ENCODE peak calls at places on chromosome 7, in seven cellular contexts. R is HFFc6, B is adrenal gland, U is lung, X is Panc1, M is RWPE1, D is BJ. F is an unnamed sample.

GRCh38 chr7:13826752-13827151 is 162.7 kb downstream of the ETV1 start:
- DNase-seq in R (peak; percentile 27), U (no peak), D (no peak), B (no peak), X (no peak), M (no peak), F (no peak)

GRCh38 chr7:22093003-22093402 is 147.3 kb upstream of the CDCA7L start:
- DNase-seq in M (no peak), R (no peak), B (no peak), U (no peak), D (no peak), X (no peak), F (no peak)

GRCh38 chr7:95246935-95247370 is 77.4 kb downstream of the PON1 start:
- DNase-seq in B (peak; percentile 66), U (peak; percentile 46), X (peak; percentile 56), R (peak; percentile 63), D (peak; percentile 6), M (peak; percentile 34), F (no peak)

GRCh38 chr7:24741691-24742639 is 15.3 kb downstream of the GSDME start:
- DNase-seq in B (peak; percentile 38), U (no peak), D (peak; percentile 89), R (peak; percentile 95), M (peak; percentile 95), X (no peak), F (no peak)

GRCh38 chr7:47100815-47101435 is 481.0 kb downstream of the TNS3 start:
- DNase-seq in B (peak; percentile 51), M (peak; percentile 36), D (no peak), R (no peak), X (peak; percentile 5), U (peak; percentile 67), F (no peak)

GRCh38 chr7:101935521-101936141 is 118.2 kb downstream of the CUX1 start:
- DNase-seq in B (peak; percentile 45), X (no peak), D (no peak), R (no peak), M (no peak), U (no peak), F (no peak)

GRCh38 chr7:137335814-137336213 is 7.7 kb downstream of the PTN start:
- DNase-seq in D (no peak), U (no peak), X (no peak), B (no peak), M (no peak), R (no peak), F (no peak)

GRCh38 chr7:96998765-96999164 is 6.6 kb upstream of the DLX6 start:
- DNase-seq in X (no peak), D (no peak), M (no peak), R (no peak), B (no peak), U (no peak), F (no peak)

GRCh38 chr7:31995134-31995533 is 75.1 kb downstream of the PDE1C start:
- DNase-seq in D (no peak), B (no peak), U (no peak), X (no peak), M (no peak), R (no peak), F (no peak)

GRCh38 chr7:37408241-37408884 is 40.3 kb downstream of the ELMO1 start:
- DNase-seq in M (no peak), U (no peak), D (no peak), X (no peak), R (no peak), B (no peak), F (no peak)

GRCh38 chr7:144738708-144739314 is 97.0 kb downstream of the TPK1 start:
- DNase-seq in B (peak; percentile 9), M (peak; percentile 1), U (no peak), D (no peak), X (peak; percentile 25), R (no peak), F (no peak)

GRCh38 chr7:81484266-81484665 is 285.6 kb downstream of the HGF start:
- DNase-seq in X (no peak), D (peak; percentile 47), M (no peak), B (peak; percentile 46), R (peak; percentile 86), U (no peak), F (no peak)

GRCh38 chr7:81140775-81141174 is 221.9 kb upstream of the SEMA3C start:
- DNase-seq in B (no peak), M (no peak), R (no peak), X (no peak), U (no peak), D (no peak), F (no peak)

GRCh38 chr7:98105942-98106544 is 619 bp upstream of the LMTK2 start:
- DNase-seq in X (no peak), M (peak; percentile 38), D (no peak), R (no peak), B (no peak), U (no peak), F (no peak)

GRCh38 chr7:155338632-155339320 is 41.1 kb downstream of the INSIG1 start:
- DNase-seq in M (no peak), U (no peak), R (no peak), B (no peak), X (no peak), D (no peak), F (peak; percentile 23)

GRCh38 chr7:135759537-135759936 is 10.9 kb upstream of the FAM180A start:
- DNase-seq in B (no peak), X (no peak), R (no peak), D (no peak), U (no peak), M (no peak), F (no peak)

GRCh38 chr7:135755351-135755753 is 6.7 kb upstream of the FAM180A start:
- DNase-seq in R (no peak), U (no peak), B (no peak), X (no peak), M (no peak), D (no peak), F (no peak)

GRCh38 chr7:135757719-135758411 is 9.3 kb upstream of the FAM180A start:
- DNase-seq in R (peak; percentile 30), X (no peak), B (no peak), U (no peak), M (peak; percentile 21), D (peak; percentile 44), F (no peak)

GRCh38 chr7:135756191-135756590 is 7.6 kb upstream of the FAM180A start:
- DNase-seq in M (no peak), X (no peak), R (no peak), B (no peak), U (no peak), D (no peak), F (no peak)

DNA sequence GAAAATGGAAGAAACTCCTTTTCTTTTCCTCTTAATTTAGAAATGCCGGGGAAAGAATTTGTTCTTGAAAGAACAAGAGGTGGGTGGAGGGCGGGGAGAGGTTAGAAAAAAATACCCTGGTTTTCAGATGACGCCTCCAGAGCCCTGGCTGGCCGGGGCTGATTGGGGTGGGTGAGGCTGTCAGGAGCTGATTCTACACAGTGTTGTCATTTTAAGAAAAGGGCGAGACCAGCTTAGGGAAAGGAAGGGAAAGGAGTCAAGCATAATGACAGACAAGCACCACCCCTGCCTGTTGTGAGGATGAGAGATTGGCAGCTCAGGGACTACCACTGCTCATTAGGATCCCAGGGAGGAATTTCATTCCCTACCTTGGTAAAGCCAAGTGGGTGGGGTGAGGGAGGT is 9.9 kb upstream of the FAM180A start:
- DNase-seq in M (peak; percentile 45), B (no peak), X (no peak), U (no peak), D (no peak), R (no peak), F (no peak)
- TF ChIP-seq CTCF in M (no peak), B (no peak), X (no peak), U (no peak), D (no peak), R (no peak), F (no peak)

GRCh38 chr7:4556868-4557620 is 125.1 kb upstream of the FOXK1 start:
- DNase-seq in X (no peak), B (no peak), D (no peak), M (no peak), U (no peak), R (no peak), F (no peak)

GRCh38 chr7:4566714-4567113 is 115.4 kb upstream of the FOXK1 start:
- DNase-seq in X (no peak), M (no peak), B (no peak), R (no peak), U (no peak), D (no peak), F (no peak)

GRCh38 chr7:4561775-4562174 is 120.3 kb upstream of the FOXK1 start:
- DNase-seq in M (no peak), D (no peak), B (no peak), X (no peak), U (no peak), R (no peak), F (no peak)
- TF ChIP-seq CTCF in M (no peak), D (no peak), B (no peak), X (peak; percentile 55), U (no peak), R (no peak), F (no peak)

DNA sequence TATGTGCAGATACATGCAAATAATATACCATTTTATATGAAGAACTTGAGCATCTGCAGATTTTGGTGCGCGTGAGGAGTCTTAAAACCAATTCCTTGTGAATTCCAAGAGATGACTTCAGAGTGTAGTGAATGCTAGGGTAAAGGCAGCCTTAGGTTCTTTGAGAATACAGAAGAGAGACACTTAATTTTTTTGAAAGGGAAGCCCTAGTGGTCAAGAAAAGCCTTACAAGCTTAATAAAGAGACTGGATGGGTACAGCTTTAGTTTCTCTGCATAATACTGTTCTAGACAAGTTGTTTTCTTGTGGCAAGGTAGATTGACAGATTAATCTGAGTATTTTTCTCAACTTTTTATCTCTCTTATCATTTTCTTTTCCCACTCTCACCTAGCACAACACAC is 636.5 kb downstream of the DNAJB9 start:
- DNase-seq in R (no peak), D (no peak), M (no peak), U (no peak), B (no peak), X (no peak), F (no peak)
- TF ChIP-seq CTCF in R (peak; percentile 12), D (no peak), M (peak; percentile 20), U (no peak), B (no peak), X (no peak), F (no peak)

DNA sequence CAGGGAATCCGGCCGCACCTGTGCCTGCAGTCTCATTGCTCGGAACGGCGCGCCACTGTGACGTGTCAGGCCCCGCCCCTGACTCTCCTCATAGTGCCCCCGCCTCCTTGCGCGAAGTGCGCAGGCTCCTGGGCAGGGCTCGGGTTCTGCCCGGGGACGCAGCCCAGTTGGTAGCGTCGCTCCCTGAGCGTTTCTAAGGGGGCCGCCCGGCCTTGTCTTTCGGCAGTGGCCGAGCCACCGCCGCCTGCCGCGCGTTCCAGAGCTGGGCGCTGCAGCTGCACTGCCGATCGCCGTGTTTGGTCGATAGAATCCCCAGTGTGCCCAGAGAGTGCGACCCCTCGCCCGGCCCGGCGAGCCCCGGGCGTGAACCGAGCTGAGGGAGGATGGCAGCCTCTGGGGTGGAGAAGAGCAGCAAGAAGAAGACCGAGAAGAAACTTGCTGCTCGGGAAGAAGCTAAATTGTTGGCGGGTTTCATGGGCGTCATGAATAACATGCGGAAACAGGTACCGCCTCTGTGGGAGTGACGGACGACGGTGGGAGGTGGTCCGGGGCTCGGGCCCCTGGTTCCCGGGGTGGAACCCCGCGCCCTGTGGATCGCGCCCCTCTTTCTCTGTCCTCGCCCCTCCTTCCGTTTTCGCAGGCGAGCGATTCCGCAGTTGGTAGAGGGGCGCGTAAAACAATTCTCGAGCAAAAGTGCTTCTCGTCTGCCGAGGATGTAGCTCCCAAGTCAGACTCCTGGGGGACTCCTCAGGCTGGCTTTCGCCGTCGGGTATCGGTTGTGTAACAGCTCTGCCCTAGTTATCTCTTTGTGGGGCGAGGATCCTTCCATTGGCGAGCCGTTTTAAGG is at the start of gene KLHL7:
- DNase-seq in D (peak; percentile 59), B (peak; percentile 98), M (peak; percentile 93), R (peak; percentile 90), X (peak; percentile 78), U (peak; percentile 97), F (peak; percentile 97)
- TF ChIP-seq CTCF in D (peak; percentile 30), B (peak; percentile 27), M (no peak), R (peak; percentile 6), X (no peak), U (no peak), F (no peak)